ENCODE peak calls at places on chromosomes 12 and 14, in four cellular contexts. O, F, L and U are unnamed samples.

GRCh38 chr14:21350539-21350938 is 33.3 kb downstream of the SUPT16H start:
- DNase-seq in L (no peak), F (no peak), O (no peak), U (no peak)

GRCh38 chr14:104556256-104557021 is 23.1 kb upstream of the C14orf180 start:
- DNase-seq in F (no peak), O (no peak), L (no peak), U (no peak)

GRCh38 chr14:54549862-54550261 is 17.1 kb upstream of the SAMD4A start:
- DNase-seq in F (no peak), L (no peak), O (peak), U (no peak)

GRCh38 chr12:38875571-38876228 is 29.7 kb downstream of the CPNE8 start:
- DNase-seq in O (no peak), F (no peak), L (no peak), U (no peak)

GRCh38 chr12:112906712-112907414 is at the start of gene OAS1:
- DNase-seq in L (no peak), O (peak), F (peak), U (peak)

GRCh38 chr12:132043216-132043615 is 93.5 kb downstream of the EP400 start:
- DNase-seq in O (no peak), F (no peak), L (no peak), U (no peak)

GRCh38 chr12:113347-113746 is 46.8 kb downstream of the IQSEC3 start:
- DNase-seq in F (no peak), L (no peak), O (peak), U (no peak)

GRCh38 chr12:96751626-96752025 is 155.4 kb upstream of the NEDD1 start:
- DNase-seq in L (no peak), O (no peak), F (no peak), U (no peak)

GRCh38 chr14:103520269-103520656 is 2.4 kb downstream of the CKB start:
- DNase-seq in L (no peak), F (no peak), O (no peak), U (no peak)

GRCh38 chr12:19588944-19589343 is 149.7 kb downstream of the AEBP2 start:
- DNase-seq in L (no peak), O (no peak), F (no peak), U (no peak)

GRCh38 chr14:80164991-80165390 is 46.3 kb downstream of the DIO2 start:
- DNase-seq in O (peak), L (no peak), F (no peak), U (no peak)

GRCh38 chr12:130572553-130572952 is 143.5 kb downstream of the RIMBP2 start:
- DNase-seq in F (no peak), L (no peak), O (no peak), U (no peak)

GRCh38 chr12:10140001-10140400 is 10.0 kb upstream of the CLEC7A start:
- DNase-seq in O (peak), F (peak), L (no peak), U (peak)

GRCh38 chr12:101891462-101891971 is 14.1 kb downstream of the DRAM1 start:
- DNase-seq in F (peak), L (no peak), O (peak), U (no peak)

GRCh38 chr14:93956514-93957332 is 19.6 kb downstream of the ASB2 start:
- DNase-seq in F (no peak), O (no peak), L (no peak), U (no peak)

GRCh38 chr12:83823386-83824045 is 1089.1 kb downstream of the SLC6A15 start:
- DNase-seq in L (peak), O (no peak), F (no peak), U (no peak)

GRCh38 chr12:66131067-66131688 is 628 bp upstream of the LLPH start:
- DNase-seq in F (no peak), O (no peak), L (no peak), U (no peak)

GRCh38 chr12:8953773-8954402 is 4.4 kb upstream of the M6PR start:
- DNase-seq in L (no peak), F (no peak), O (no peak), U (no peak)

GRCh38 chr14:45426685-45427282 is 173.8 kb upstream of the MIS18BP1 start:
- DNase-seq in L (peak), F (peak), O (peak), U (peak)

GRCh38 chr12:15209782-15210181 is 11.4 kb downstream of the RERG start:
- DNase-seq in O (peak), L (no peak), F (no peak), U (no peak)

GRCh38 chr12:52280319-52280795 is 5.9 kb downstream of the KRT86 start:
- DNase-seq in F (no peak), O (peak), L (no peak), U (peak)

GRCh38 chr12:111443586-111443985 is 37.9 kb downstream of the SH2B3 start:
- DNase-seq in L (no peak), F (no peak), O (peak), U (no peak)

GRCh38 chr12:107184359-107184980 is 91.1 kb upstream of the CRY1 start:
- DNase-seq in L (no peak), O (no peak), F (no peak), U (no peak)

GRCh38 chr12:107178776-107179175 is 85.4 kb upstream of the CRY1 start:
- DNase-seq in F (no peak), O (no peak), L (no peak), U (no peak)

DNA sequence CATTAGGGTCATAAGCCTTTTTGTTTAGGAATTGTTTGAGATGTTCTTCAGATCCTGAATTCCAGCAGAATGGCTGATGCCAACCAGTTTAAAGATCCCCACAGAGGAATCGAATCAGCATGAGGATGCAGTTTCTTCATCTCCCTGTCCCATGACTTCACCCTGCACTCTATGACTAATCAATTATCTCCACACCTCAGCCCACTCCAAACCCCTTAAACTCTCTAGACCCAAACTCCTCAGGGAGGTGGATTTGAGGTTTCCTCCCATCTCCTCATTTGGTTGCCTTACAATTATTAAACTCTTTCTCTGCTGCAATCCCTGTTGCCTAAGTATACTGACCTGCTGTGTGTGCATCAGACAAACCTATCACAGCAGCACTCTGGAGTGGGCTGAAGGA is 86.5 kb upstream of the CRY1 start:
- DNase-seq in O (no peak), F (no peak), L (no peak), U (no peak)
- TF ChIP-seq SMC3 in O (no peak), F (no peak), L (no peak), U (no peak)

GRCh38 chr12:89416049-89416792 is 63.9 kb upstream of the DUSP6 start:
- DNase-seq in O (no peak), L (no peak), F (no peak), U (no peak)

GRCh38 chr12:89418228-89418910 is 66.1 kb upstream of the DUSP6 start:
- DNase-seq in L (no peak), F (no peak), O (no peak), U (no peak)

GRCh38 chr12:89414322-89414721 is 62.0 kb upstream of the DUSP6 start:
- DNase-seq in F (no peak), O (no peak), L (no peak), U (no peak)

GRCh38 chr12:89414851-89415250 is 62.5 kb upstream of the DUSP6 start:
- DNase-seq in L (no peak), O (peak), F (no peak), U (no peak)

GRCh38 chr12:89417246-89417977 is 65.1 kb upstream of the DUSP6 start:
- DNase-seq in L (no peak), O (peak), F (no peak), U (peak)
- TF ChIP-seq ELK1 in L (no peak), O (no peak), F (no peak), U (no peak)

GRCh38 chr12:1690578-1691122 is at the start of gene ADIPOR2:
- DNase-seq in F (peak), O (peak), L (peak), U (peak)
- TF ChIP-seq SMC3 in F (no peak), O (no peak), L (no peak), U (no peak)

GRCh38 chr12:70398002-70398401 is 31.9 kb downstream of the KCNMB4 start:
- DNase-seq in O (no peak), F (no peak), L (no peak), U (no peak)
- TF ChIP-seq ELK1 in O (no peak), F (no peak), L (no peak), U (no peak)

GRCh38 chr12:1279050-1279449 is 288.0 kb downstream of the ERC1 start:
- DNase-seq in O (no peak), F (no peak), L (peak), U (no peak)
- TF ChIP-seq SMC3 in O (peak), F (peak), L (no peak), U (no peak)

GRCh38 chr12:1797011-1797901 is 23.1 kb upstream of the LRTM2 start:
- DNase-seq in F (no peak), L (no peak), O (no peak), U (no peak)
- TF ChIP-seq ELK1 in F (no peak), L (no peak), O (no peak), U (no peak)

GRCh38 chr14:72514660-72515025 is 379.3 kb downstream of the DPF3 start:
- DNase-seq in F (no peak), O (no peak), L (no peak), U (no peak)
- TF ChIP-seq SMC3 in F (no peak), O (no peak), L (no peak), U (no peak)